ENCODE peak calls at places on chromosomes 7 and 10, in ten cellular contexts. P is K562; C is cardiac fibroblast; X is tibial artery; N is spleen; A is lung; U is HL-60; R is astrocyte; J is choroid plexus epithelial cell; G is CD8-positive, alpha-beta T cell. S is an unnamed sample.

GRCh38 chr7:129877146-129877792 is 75.5 kb downstream of the UBE2H start:
- DNase-seq in N (no peak), A (no peak), G (no peak), R (no peak), J (peak; percentile 76), U (no peak), X (no peak), C (peak; percentile 62), P (no peak), S (no peak)

GRCh38 chr10:92313750-92314149 is 22.8 kb downstream of the MARCHF5 start:
- DNase-seq in R (no peak), U (no peak), X (no peak), G (no peak), J (no peak), A (no peak), N (peak; percentile 19), C (no peak), P (no peak), S (no peak)

GRCh38 chr7:100673942-100674431 is 447 bp downstream of the GNB2 start:
- DNase-seq in U (peak; percentile 66), R (peak; percentile 20), N (peak; percentile 92), J (peak; percentile 16), A (peak; percentile 56), P (peak; percentile 71), G (peak; percentile 74), C (peak; percentile 29), X (peak; percentile 81), S (peak; percentile 67)

GRCh38 chr10:26909753-26910152 is 49.0 kb upstream of the ABI1 start:
- DNase-seq in A (no peak), C (peak; percentile 12), R (no peak), P (no peak), J (no peak), N (no peak), U (no peak), X (no peak), G (no peak), S (no peak)

GRCh38 chr7:157675427-157675930 is 338.7 kb downstream of the DNAJB6 start:
- DNase-seq in A (no peak), R (no peak), X (peak; percentile 61), G (no peak), U (no peak), P (no peak), C (no peak), N (peak; percentile 54), J (no peak), S (peak; percentile 6)

GRCh38 chr7:121046893-121047468 is 58.5 kb downstream of the CPED1 start:
- DNase-seq in J (no peak), C (no peak), X (no peak), N (no peak), U (no peak), P (peak; percentile 70), R (no peak), G (no peak), A (no peak), S (no peak)

GRCh38 chr7:123460616-123461015 is 73.8 kb downstream of the IQUB start:
- DNase-seq in R (peak; percentile 91), P (no peak), A (no peak), J (peak; percentile 98), N (no peak), C (peak; percentile 90), G (no peak), U (no peak), X (no peak), S (no peak)

GRCh38 chr10:119675483-119676170 is 24.4 kb downstream of the BAG3 start:
- DNase-seq in J (no peak), R (no peak), G (no peak), U (no peak), N (no peak), C (no peak), P (no peak), X (no peak), A (no peak), S (no peak)

GRCh38 chr10:132411561-132412253 is 14.7 kb downstream of the PWWP2B start:
- DNase-seq in N (peak; percentile 84), J (peak; percentile 47), X (no peak), U (no peak), A (no peak), G (no peak), C (peak; percentile 19), R (no peak), P (no peak), S (peak; percentile 70)

GRCh38 chr10:14953452-14954000 is 370 bp downstream of the DCLRE1C start:
- DNase-seq in G (no peak), R (peak; percentile 61), J (peak; percentile 78), P (peak; percentile 63), A (peak; percentile 45), C (peak; percentile 70), N (peak; percentile 94), U (no peak), X (no peak), S (peak; percentile 59)

GRCh38 chr10:45152726-45153125 is 152.0 kb downstream of the ZNF22 start:
- DNase-seq in J (no peak), N (no peak), R (no peak), A (no peak), C (peak; percentile 7), U (no peak), G (no peak), X (no peak), P (no peak), S (no peak)

GRCh38 chr10:45151467-45152214 is 150.9 kb downstream of the ZNF22 start:
- DNase-seq in X (no peak), J (no peak), C (no peak), P (no peak), N (no peak), R (no peak), G (no peak), U (no peak), A (no peak), S (no peak)

GRCh38 chr10:45150997-45151396 is 150.3 kb downstream of the ZNF22 start:
- DNase-seq in A (no peak), X (no peak), G (no peak), C (no peak), J (no peak), U (no peak), P (no peak), R (no peak), N (no peak), S (no peak)

GRCh38 chr10:45155784-45156183 is 155.1 kb downstream of the ZNF22 start:
- DNase-seq in A (no peak), X (no peak), C (no peak), J (no peak), U (no peak), G (no peak), R (no peak), N (no peak), P (peak; percentile 35), S (no peak)

DNA sequence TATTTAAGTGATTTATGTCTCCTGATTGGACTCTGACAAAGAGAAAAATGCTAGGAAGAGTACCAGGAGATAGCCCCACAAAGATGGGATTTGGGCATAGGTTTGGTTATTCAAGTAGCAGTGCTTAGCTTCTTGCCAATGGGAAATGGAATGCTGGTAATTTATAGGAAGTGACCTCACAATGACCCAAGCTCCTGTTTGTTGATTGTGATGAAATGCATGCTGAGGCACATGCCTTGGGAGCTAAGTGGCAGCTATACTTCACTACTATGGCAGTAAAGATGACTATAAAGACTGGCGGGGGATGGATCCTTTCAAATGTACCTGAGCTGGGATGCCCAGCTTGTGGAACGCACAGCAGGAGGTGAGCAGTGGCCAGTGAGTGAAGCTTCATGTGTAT is 153.8 kb downstream of the ZNF22 start:
- DNase-seq in G (no peak), J (peak; percentile 44), N (no peak), R (no peak), P (no peak), C (peak; percentile 43), A (no peak), X (no peak), U (no peak), S (no peak)
- TF ChIP-seq CTCF in G (no peak), J (no peak), N (no peak), R (no peak), P (no peak), C (no peak), A (no peak), X (no peak), U (no peak), S (no peak)

DNA sequence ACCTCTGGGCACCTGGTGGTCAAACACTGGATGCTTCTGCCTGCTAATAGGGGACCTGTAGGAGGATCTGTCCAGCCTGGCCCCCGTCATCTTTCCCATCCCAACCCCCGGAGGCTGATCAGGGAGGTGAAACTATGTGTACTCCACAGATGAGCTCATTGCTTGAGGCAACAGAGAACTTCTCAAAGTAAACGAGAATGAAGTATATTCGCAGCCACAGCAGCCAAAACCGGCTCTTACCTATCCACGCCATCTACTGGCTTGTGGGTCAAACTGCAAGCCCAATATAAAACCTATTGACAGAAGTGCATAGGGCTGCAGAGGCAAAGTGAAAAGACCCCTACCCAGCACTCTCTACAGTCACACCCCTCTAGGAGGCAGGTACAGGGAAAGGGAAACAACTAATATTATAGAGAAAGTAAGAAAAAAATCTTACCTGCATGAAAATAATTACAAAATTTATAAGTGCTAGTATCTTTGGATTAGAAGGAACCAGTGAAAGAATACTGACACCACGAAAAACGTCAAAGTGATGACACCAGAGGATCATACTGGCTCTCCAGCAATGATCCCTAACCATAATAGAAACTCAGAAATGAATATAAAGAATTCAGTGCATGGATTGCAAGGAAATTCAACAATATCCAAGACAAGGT is 973.5 kb downstream of the ANKRD7 start:
- DNase-seq in J (peak; percentile 63), G (no peak), U (peak; percentile 45), N (no peak), C (peak; percentile 57), R (peak; percentile 25), X (no peak), P (peak; percentile 32), A (no peak), S (peak; percentile 79)
- TF ChIP-seq CTCF in J (peak; percentile 75), G (no peak), U (peak; percentile 87), N (no peak), C (peak; percentile 85), R (peak; percentile 80), X (peak; percentile 60), P (peak; percentile 55), A (no peak), S (peak; percentile 73)

GRCh38 chr10:25743832-25744231 is 190.2 kb upstream of the MYO3A start:
- DNase-seq in X (no peak), U (no peak), J (no peak), A (no peak), P (no peak), N (no peak), R (no peak), C (no peak), G (no peak), S (no peak)
- TF ChIP-seq CTCF in X (no peak), U (no peak), J (no peak), A (no peak), P (no peak), N (no peak), R (no peak), C (no peak), G (no peak), S (no peak)

DNA sequence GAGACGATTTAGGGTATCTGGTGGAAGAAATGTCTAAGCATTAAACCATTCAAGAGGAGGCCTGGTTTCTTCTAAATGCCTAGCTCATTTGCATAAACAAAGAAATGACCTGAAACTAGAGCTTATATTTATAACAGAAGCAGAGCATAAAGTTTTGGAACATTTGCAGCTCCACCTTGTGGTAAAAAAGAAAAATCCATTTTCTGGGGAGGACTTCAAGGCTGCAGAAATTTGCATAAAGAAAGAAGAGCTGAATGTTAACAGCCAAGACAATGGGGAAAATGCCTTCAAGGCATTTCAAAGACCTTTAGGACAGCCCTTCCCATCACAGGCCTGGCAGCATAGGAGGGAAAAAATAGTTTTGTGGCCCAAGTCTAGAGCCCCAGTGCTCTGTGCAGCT is 362.0 kb downstream of the ZNF248 start:
- DNase-seq in P (no peak), J (no peak), U (no peak), G (no peak), X (no peak), A (no peak), C (peak; percentile 18), R (no peak), N (no peak), S (no peak)
- TF ChIP-seq CTCF in P (peak; percentile 18), J (no peak), U (no peak), G (no peak), X (peak; percentile 18), A (no peak), C (peak; percentile 6), R (no peak), N (no peak), S (no peak)